ENCODE peak calls at places on chromosome 16, in four cellular contexts. One of them, this sample, is unnamed.

GRCh38 chr16:48123104-48123788 is 32.5 kb downstream of the ABCC12 start:
- DNase-seq in H9: no peak
- DNase-seq in neuronal stem cell: no peak
- DNase-seq in trophoblast cell: peak; percentile 74
- DNase-seq in this sample: peak; percentile 96

GRCh38 chr16:27102701-27103575 is 36.2 kb downstream of the C16orf82 start:
- DNase-seq in H9: no peak
- DNase-seq in neuronal stem cell: no peak
- DNase-seq in trophoblast cell: no peak
- DNase-seq in this sample: no peak

GRCh38 chr16:22296225-22297113 is 740 bp upstream of the POLR3E start:
- DNase-seq in H9: no peak
- DNase-seq in neuronal stem cell: no peak
- DNase-seq in trophoblast cell: no peak
- DNase-seq in this sample: peak; percentile 12

GRCh38 chr16:3067929-3068288 is 2.5 kb downstream of the IL32 start:
- DNase-seq in H9: no peak
- DNase-seq in neuronal stem cell: no peak
- DNase-seq in trophoblast cell: no peak
- DNase-seq in this sample: no peak

GRCh38 chr16:878886-879285 is 78.4 kb upstream of the GNG13 start:
- DNase-seq in H9: no peak
- DNase-seq in neuronal stem cell: no peak
- DNase-seq in trophoblast cell: no peak
- DNase-seq in this sample: no peak

GRCh38 chr16:1428511-1428910 is 2.4 kb upstream of the PERCC1 start:
- DNase-seq in H9: peak; percentile 83
- DNase-seq in neuronal stem cell: no peak
- DNase-seq in trophoblast cell: no peak
- DNase-seq in this sample: peak; percentile 18

GRCh38 chr16:83533193-83533592 is 274.6 kb upstream of the HSBP1 start:
- DNase-seq in H9: no peak
- DNase-seq in neuronal stem cell: no peak
- DNase-seq in trophoblast cell: no peak
- DNase-seq in this sample: peak; percentile 55

GRCh38 chr16:56608876-56609462 is 585 bp downstream of the MT2A start:
- DNase-seq in H9: no peak
- DNase-seq in neuronal stem cell: no peak
- DNase-seq in trophoblast cell: no peak
- DNase-seq in this sample: peak; percentile 38

GRCh38 chr16:29230671-29231091 is 175.8 kb downstream of the NPIPB11 start:
- DNase-seq in H9: peak; percentile 71
- DNase-seq in neuronal stem cell: no peak
- DNase-seq in trophoblast cell: no peak
- DNase-seq in this sample: no peak

GRCh38 chr16:89325861-89326471 is 108.5 kb downstream of the ZNF778 start:
- DNase-seq in H9: no peak
- DNase-seq in neuronal stem cell: no peak
- DNase-seq in trophoblast cell: no peak
- DNase-seq in this sample: peak; percentile 95

GRCh38 chr16:48605518-48606110 is 4.4 kb downstream of the N4BP1 start:
- DNase-seq in H9: no peak
- DNase-seq in neuronal stem cell: no peak
- DNase-seq in trophoblast cell: no peak
- DNase-seq in this sample: no peak

GRCh38 chr16:22225060-22225459 is 19.0 kb downstream of the EEF2K start:
- DNase-seq in H9: peak; percentile 51
- DNase-seq in neuronal stem cell: no peak
- DNase-seq in trophoblast cell: no peak
- DNase-seq in this sample: no peak

GRCh38 chr16:28863929-28864886 is 565 bp downstream of the SH2B1 start:
- DNase-seq in H9: no peak
- DNase-seq in neuronal stem cell: no peak
- DNase-seq in trophoblast cell: no peak
- DNase-seq in this sample: peak; percentile 63

GRCh38 chr16:28473714-28474265 is 1.7 kb upstream of the NPIPB7 start:
- DNase-seq in H9: no peak
- DNase-seq in neuronal stem cell: no peak
- DNase-seq in trophoblast cell: no peak
- DNase-seq in this sample: no peak

GRCh38 chr16:69564845-69565610 is 738 bp upstream of the NFAT5 start:
- DNase-seq in H9: no peak
- DNase-seq in neuronal stem cell: no peak
- DNase-seq in trophoblast cell: no peak
- DNase-seq in this sample: peak; percentile 30

GRCh38 chr16:82037251-82037650 is 2.2 kb downstream of the HSD17B2 start:
- DNase-seq in H9: no peak
- DNase-seq in neuronal stem cell: no peak
- DNase-seq in trophoblast cell: no peak
- DNase-seq in this sample: no peak

GRCh38 chr16:1054660-1055556 is 17.6 kb upstream of the SSTR5 start:
- DNase-seq in H9: peak; percentile 84
- DNase-seq in neuronal stem cell: peak; percentile 75
- DNase-seq in trophoblast cell: peak; percentile 22
- DNase-seq in this sample: peak; percentile 28

GRCh38 chr16:2698996-2699750 is 16.9 kb downstream of the KCTD5 start:
- DNase-seq in H9: no peak
- DNase-seq in neuronal stem cell: no peak
- DNase-seq in trophoblast cell: no peak
- DNase-seq in this sample: no peak

GRCh38 chr16:65122974-65123845 is 1.3 kb upstream of the CDH11 start:
- DNase-seq in H9: peak; percentile 35
- DNase-seq in neuronal stem cell: peak; percentile 51
- DNase-seq in trophoblast cell: no peak
- DNase-seq in this sample: peak; percentile 79

GRCh38 chr16:73126453-73126853 is 78.5 kb upstream of the ZFHX3 start:
- DNase-seq in H9: no peak
- DNase-seq in neuronal stem cell: no peak
- DNase-seq in trophoblast cell: peak; percentile 24
- DNase-seq in this sample: peak; percentile 76

GRCh38 chr16:3045758-3046505 is 429 bp upstream of the MMP25 start:
- DNase-seq in H9: peak; percentile 66
- DNase-seq in neuronal stem cell: no peak
- DNase-seq in trophoblast cell: no peak
- DNase-seq in this sample: no peak

GRCh38 chr16:78524066-78524595 is 424.7 kb downstream of the WWOX start:
- DNase-seq in H9: no peak
- DNase-seq in neuronal stem cell: no peak
- DNase-seq in trophoblast cell: no peak
- DNase-seq in this sample: peak; percentile 56

GRCh38 chr16:89330177-89330856 is 112.8 kb downstream of the ZNF778 start:
- DNase-seq in H9: peak; percentile 67
- DNase-seq in neuronal stem cell: no peak
- DNase-seq in trophoblast cell: peak; percentile 81
- DNase-seq in this sample: peak; percentile 63

GRCh38 chr16:81424761-81425160 is 19.8 kb upstream of the CMIP start:
- DNase-seq in H9: no peak
- DNase-seq in neuronal stem cell: no peak
- DNase-seq in trophoblast cell: no peak
- DNase-seq in this sample: no peak

GRCh38 chr16:4850211-4850610 is 2.9 kb downstream of the UBN1 start:
- DNase-seq in H9: no peak
- DNase-seq in neuronal stem cell: no peak
- DNase-seq in trophoblast cell: no peak
- DNase-seq in this sample: peak; percentile 15

GRCh38 chr16:26752166-26752565 is 314.6 kb upstream of the C16orf82 start:
- DNase-seq in H9: no peak
- DNase-seq in neuronal stem cell: no peak
- DNase-seq in trophoblast cell: no peak
- DNase-seq in this sample: no peak

GRCh38 chr16:55567382-55567781 is 898 bp downstream of the CAPNS2 start:
- DNase-seq in H9: no peak
- DNase-seq in neuronal stem cell: no peak
- DNase-seq in trophoblast cell: no peak
- DNase-seq in this sample: peak; percentile 45

GRCh38 chr16:89890200-89890599 is 16.8 kb downstream of the TCF25 start:
- DNase-seq in H9: no peak
- DNase-seq in neuronal stem cell: no peak
- DNase-seq in trophoblast cell: no peak
- DNase-seq in this sample: no peak

DNA sequence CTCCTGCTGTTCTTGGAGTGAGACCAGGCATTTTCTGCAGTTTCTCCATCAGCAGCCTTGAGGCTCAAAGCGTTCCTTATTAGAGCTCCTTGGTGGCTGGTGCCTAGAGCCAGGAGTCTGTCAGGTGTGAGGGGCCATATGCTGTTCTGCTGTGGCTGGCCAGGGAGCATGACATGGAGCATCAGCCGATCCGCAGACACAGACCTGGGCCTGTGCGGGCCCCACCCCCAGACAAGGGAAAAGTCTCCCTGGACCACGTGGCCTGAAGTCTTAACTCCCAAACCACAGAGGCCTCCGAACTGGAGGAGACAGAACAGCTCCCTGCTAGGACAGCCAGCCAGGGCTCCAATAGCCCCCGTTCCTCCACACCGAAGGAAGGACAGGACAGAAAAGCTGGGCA is 162.7 kb upstream of the CIBAR2 start:
- DNase-seq in H9: no peak
- DNase-seq in neuronal stem cell: no peak
- DNase-seq in trophoblast cell: no peak
- DNase-seq in this sample: no peak
- H2BK12ac ChIP-seq in H9: no peak overlapping the region
- H2BK12ac ChIP-seq in neuronal stem cell: peak overlapping the region; percentile 96
- H2BK12ac ChIP-seq in trophoblast cell: no peak overlapping the region
- H2BK12ac ChIP-seq in this sample: no peak overlapping the region

GRCh38 chr16:66881964-66882508 is 1.7 kb downstream of the PDP2 start:
- DNase-seq in H9: no peak
- DNase-seq in neuronal stem cell: no peak
- DNase-seq in trophoblast cell: no peak
- DNase-seq in this sample: no peak

GRCh38 chr16:66882702-66883101 is 2.4 kb downstream of the PDP2 start:
- DNase-seq in H9: no peak
- DNase-seq in neuronal stem cell: no peak
- DNase-seq in trophoblast cell: no peak
- DNase-seq in this sample: no peak

GRCh38 chr16:66881560-66881959 is 1.2 kb downstream of the PDP2 start:
- DNase-seq in H9: no peak
- DNase-seq in neuronal stem cell: no peak
- DNase-seq in trophoblast cell: no peak
- DNase-seq in this sample: no peak

GRCh38 chr16:66881014-66881417 is 701 bp downstream of the PDP2 start:
- DNase-seq in H9: no peak
- DNase-seq in neuronal stem cell: peak; percentile 24
- DNase-seq in trophoblast cell: no peak
- DNase-seq in this sample: peak; percentile 39

GRCh38 chr16:66880288-66881013 is at the start of gene PDP2:
- DNase-seq in H9: peak; percentile 99
- DNase-seq in neuronal stem cell: peak; percentile 94
- DNase-seq in trophoblast cell: peak; percentile 92
- DNase-seq in this sample: peak; percentile 96
- H2BK12ac ChIP-seq in H9: no peak within 1 kb of the TSS
- H2BK12ac ChIP-seq in neuronal stem cell: peak within 1 kb of the TSS; percentile 81
- H2BK12ac ChIP-seq in trophoblast cell: no peak within 1 kb of the TSS
- H2BK12ac ChIP-seq in this sample: peak within 1 kb of the TSS; percentile 91

GRCh38 chr16:19116711-19117449 is 3.1 kb downstream of the ITPRIPL2 start:
- DNase-seq in H9: no peak
- DNase-seq in neuronal stem cell: no peak
- DNase-seq in trophoblast cell: peak; percentile 69
- DNase-seq in this sample: peak; percentile 47

GRCh38 chr16:19115148-19116021 is 1.6 kb downstream of the ITPRIPL2 start:
- DNase-seq in H9: no peak
- DNase-seq in neuronal stem cell: no peak
- DNase-seq in trophoblast cell: no peak
- DNase-seq in this sample: no peak

GRCh38 chr16:19110537-19111391 is 3.0 kb upstream of the ITPRIPL2 start:
- DNase-seq in H9: no peak
- DNase-seq in neuronal stem cell: no peak
- DNase-seq in trophoblast cell: no peak
- DNase-seq in this sample: no peak

GRCh38 chr16:19114359-19115147 is 789 bp downstream of the ITPRIPL2 start:
- DNase-seq in H9: peak; percentile 79
- DNase-seq in neuronal stem cell: peak; percentile 15
- DNase-seq in trophoblast cell: peak; percentile 17
- DNase-seq in this sample: peak; percentile 71

DNA sequence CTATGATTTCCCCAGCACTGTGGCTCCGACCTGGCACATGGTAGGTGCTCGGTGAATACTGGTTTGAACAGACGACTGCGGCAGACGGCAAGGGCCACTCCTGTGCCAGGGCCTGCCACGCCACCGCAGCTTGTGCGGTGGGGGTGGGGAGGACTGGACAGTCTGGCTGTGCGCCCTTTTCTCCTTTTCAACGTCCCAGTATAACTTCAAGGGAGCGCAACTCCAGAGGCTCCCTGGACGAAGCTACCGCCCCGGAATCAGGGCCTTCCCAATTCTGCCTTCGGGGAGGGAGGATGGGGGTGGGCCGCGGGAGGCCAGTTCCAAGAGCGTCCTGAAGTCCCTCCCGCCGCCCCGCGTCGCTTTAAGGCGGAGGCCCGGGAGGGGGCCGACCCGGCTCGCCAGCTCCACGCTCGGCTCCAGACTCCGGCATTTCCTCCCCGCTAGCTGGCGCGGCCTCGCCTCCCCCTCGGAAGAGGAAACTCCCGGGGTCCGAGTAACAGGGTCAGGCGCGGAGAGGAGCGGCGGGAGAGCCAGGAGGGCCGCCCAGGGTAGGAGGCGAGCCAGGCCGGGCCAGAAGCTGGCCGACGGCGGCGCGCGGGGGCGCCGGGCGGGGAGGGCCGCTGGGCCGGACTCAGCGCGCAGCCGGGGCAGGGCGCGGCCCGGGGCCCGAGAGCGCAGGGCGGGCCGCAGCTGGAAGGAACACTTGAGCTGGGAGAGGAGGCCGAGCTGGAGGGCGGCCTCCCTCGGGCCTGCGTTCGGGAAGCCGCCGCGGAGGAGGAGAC is at the start of gene ITPRIPL2:
- DNase-seq in H9: peak; percentile 56
- DNase-seq in neuronal stem cell: peak; percentile 48
- DNase-seq in trophoblast cell: peak; percentile 82
- DNase-seq in this sample: peak; percentile 90
- H2BK12ac ChIP-seq in H9: no peak within 1 kb of the TSS
- H2BK12ac ChIP-seq in neuronal stem cell: peak within 1 kb of the TSS; percentile 23
- H2BK12ac ChIP-seq in trophoblast cell: peak within 1 kb of the TSS; percentile 84
- H2BK12ac ChIP-seq in this sample: peak within 1 kb of the TSS; percentile 6

DNA sequence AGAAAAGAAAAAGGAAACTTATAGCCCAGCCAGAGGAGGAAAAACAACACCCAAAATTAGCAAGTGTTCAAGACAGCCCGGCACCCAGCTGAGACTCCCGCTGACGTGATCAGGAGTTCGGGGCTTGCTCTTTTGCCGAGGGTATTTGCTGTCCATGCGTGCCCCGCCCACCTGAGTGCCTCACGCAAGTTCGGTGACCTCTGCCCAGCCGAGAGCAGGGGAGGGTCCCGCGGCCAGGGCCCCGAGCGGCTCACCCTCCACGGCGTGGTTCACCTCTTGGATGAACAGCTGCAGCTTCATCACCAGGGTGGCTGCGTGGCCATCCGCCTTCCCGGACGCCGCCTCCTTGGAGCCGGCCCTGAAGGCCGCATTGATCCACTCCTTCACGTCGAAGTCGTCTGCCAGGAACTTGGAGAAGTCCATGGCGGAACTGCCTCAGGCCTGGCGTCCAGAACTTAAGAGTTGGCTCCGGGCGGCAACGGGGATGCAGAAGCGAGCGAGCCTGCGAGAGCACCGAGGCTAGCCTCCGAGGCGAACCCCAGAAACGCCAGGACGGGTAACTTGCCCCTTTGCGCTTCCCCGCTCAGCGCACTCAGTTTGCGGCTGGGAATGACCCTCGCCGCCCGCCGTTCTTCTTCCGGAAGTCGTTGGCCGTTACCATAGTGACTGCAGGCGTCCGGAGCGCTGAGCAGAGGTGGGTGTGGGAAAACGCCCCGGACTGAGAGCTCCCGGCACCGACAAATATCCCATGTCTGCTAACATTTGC is at the start of gene COG7:
- DNase-seq in H9: peak; percentile 90
- DNase-seq in neuronal stem cell: peak; percentile 82
- DNase-seq in trophoblast cell: peak; percentile 71
- DNase-seq in this sample: peak; percentile 93
- H2BK12ac ChIP-seq in H9: no peak within 1 kb of the TSS
- H2BK12ac ChIP-seq in neuronal stem cell: no peak within 1 kb of the TSS
- H2BK12ac ChIP-seq in trophoblast cell: no peak within 1 kb of the TSS
- H2BK12ac ChIP-seq in this sample: no peak within 1 kb of the TSS

This sample was measured in mesenchymal stem cell.